ENCODE peak calls at places on chromosomes 1 and 21, in seven cellular contexts. I is HepG2, G is suprapubic skin, O is GM23338, P is breast epithelium, N is HCT116, L is H1. D is an unnamed sample.
A peak's percentile ranks its signal among the peaks of the same experiment; 100 is the strongest.

GRCh38 chr1:93148001-93148400 is 32.2 kb downstream of the TMED5 start:
- DNase-seq in I (no peak), G (no peak), O (no peak), P (no peak), N (no peak), L (no peak), D (no peak)

GRCh38 chr1:110635434-110635833 is 29.3 kb upstream of the KCNA2 start:
- DNase-seq in I (no peak), G (no peak), O (no peak), P (no peak), N (no peak), L (no peak), D (no peak)

GRCh38 chr1:157519451-157519850 is 32.9 kb downstream of the FCRL5 start:
- DNase-seq in I (no peak), G (no peak), O (no peak), P (no peak), N (no peak), L (no peak), D (no peak)

GRCh38 chr21:44085491-44086321 is 21.5 kb upstream of the PWP2 start:
- DNase-seq in I (no peak), G (peak; percentile 60), O (no peak), P (peak; percentile 38), N (no peak), L (peak; percentile 26), D (no peak)

GRCh38 chr1:60149254-60149653 is 75.7 kb upstream of the C1orf87 start:
- DNase-seq in I (no peak), G (no peak), O (no peak), P (no peak), N (no peak), L (no peak), D (no peak)

GRCh38 chr1:79044974-79045650 is 38.6 kb upstream of the ADGRL4 start:
- DNase-seq in I (no peak), G (no peak), O (peak; percentile 65), P (no peak), N (peak; percentile 16), L (peak; percentile 49), D (no peak)

GRCh38 chr1:20588634-20589225 is at the start of gene CDA:
- DNase-seq in I (peak; percentile 20), G (no peak), O (peak; percentile 54), P (no peak), N (peak; percentile 81), L (no peak), D (peak; percentile 50)

GRCh38 chr21:34938079-34938764 is 110.9 kb downstream of the RUNX1 start:
- DNase-seq in I (no peak), G (no peak), O (no peak), P (no peak), N (no peak), L (no peak), D (no peak)

GRCh38 chr1:173863224-173864151 is 4.3 kb downstream of the GAS5 start:
- DNase-seq in I (no peak), G (no peak), O (no peak), P (no peak), N (no peak), L (no peak), D (no peak)

GRCh38 chr1:173860065-173860464 is 7.7 kb downstream of the GAS5 start:
- DNase-seq in I (no peak), G (no peak), O (no peak), P (no peak), N (no peak), L (no peak), D (no peak)

GRCh38 chr1:173861731-173862145 is 6.1 kb downstream of the GAS5 start:
- DNase-seq in I (no peak), G (no peak), O (peak; percentile 36), P (no peak), N (no peak), L (peak; percentile 54), D (no peak)

GRCh38 chr1:173864179-173864867 is 3.5 kb downstream of the GAS5 start:
- DNase-seq in I (no peak), G (no peak), O (no peak), P (no peak), N (no peak), L (no peak), D (no peak)

DNA sequence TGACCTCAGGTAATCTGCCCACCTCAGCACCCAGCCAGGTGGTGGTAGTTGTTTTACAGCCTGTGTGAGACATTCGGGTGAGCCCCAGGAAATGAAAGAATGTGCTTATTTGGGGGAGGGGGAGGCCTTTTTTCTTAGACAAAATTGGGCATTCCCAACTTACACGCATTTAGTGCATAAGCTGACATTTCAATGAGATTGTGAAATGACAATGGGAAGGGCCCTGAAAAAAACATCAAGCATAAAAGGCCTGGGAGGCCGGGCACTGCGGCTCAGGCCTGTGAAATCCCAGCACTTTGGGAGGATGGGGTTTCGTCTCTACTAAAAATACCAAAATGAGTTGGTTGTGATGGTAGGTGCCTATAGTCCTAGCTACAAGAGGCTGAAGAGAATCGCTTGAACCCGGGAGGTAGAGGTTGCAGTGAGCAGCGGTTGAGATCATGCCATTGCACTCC is 5.0 kb downstream of the GAS5 start:
- DNase-seq in I (no peak), G (no peak), O (peak; percentile 58), P (no peak), N (no peak), L (no peak), D (no peak)
- H3K36me3 ChIP-seq in I (peaks cover 4% of the 10 kb centered on the region), G (peaks cover 61% of the 10 kb centered on the region), O (peaks cover 45% of the 10 kb centered on the region), P (no peaks in the 10 kb centered on the region), N (peaks cover 43% of the 10 kb centered on the region), L (peaks cover 55% of the 10 kb centered on the region), D (peaks cover 37% of the 10 kb centered on the region)

GRCh38 chr1:239394107-239394506 is 7.7 kb downstream of the CHRM3 start:
- DNase-seq in I (no peak), G (no peak), O (no peak), P (no peak), N (no peak), L (no peak), D (no peak)
- TF ChIP-seq POLR2AphosphoS5 in I (no peak), G (no peak), O (no peak), P (no peak), N (no peak), L (no peak), D (no peak)

GRCh38 chr1:58072450-58072849 is 474.1 kb downstream of the OMA1 start:
- DNase-seq in I (no peak), G (no peak), O (no peak), P (no peak), N (no peak), L (no peak), D (no peak)

GRCh38 chr1:58074702-58075578 is 471.6 kb downstream of the OMA1 start:
- DNase-seq in I (no peak), G (no peak), O (no peak), P (no peak), N (no peak), L (no peak), D (no peak)

DNA sequence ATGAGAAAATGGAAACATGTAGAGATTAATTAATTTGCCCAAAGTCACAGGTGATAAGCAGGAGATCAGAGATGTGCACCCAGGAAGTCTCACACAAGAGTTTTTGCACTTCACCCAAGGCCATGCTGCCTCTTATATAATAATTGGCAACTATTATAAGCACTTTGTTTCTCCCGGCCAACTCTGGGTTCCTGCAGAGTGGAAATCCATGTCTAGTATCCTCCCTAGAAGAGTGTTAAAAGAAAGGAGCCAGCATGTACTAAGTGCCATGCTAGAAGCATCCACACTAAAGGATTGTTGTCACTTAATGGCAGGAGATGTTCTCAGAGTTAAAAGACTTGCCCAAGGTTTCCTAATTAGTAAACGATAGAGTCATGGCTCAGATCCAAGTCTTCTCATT is 470.3 kb downstream of the OMA1 start:
- DNase-seq in I (no peak), G (no peak), O (no peak), P (no peak), N (no peak), L (no peak), D (no peak)
- H3K36me3 ChIP-seq in I (no peaks in the 10 kb centered on the region), G (no peaks in the 10 kb centered on the region), O (no peaks in the 10 kb centered on the region), P (no peaks in the 10 kb centered on the region), N (no peaks in the 10 kb centered on the region), L (no peaks in the 10 kb centered on the region), D (no peaks in the 10 kb centered on the region)

GRCh38 chr1:100400332-100400933 is 48.1 kb downstream of the CDC14A start:
- DNase-seq in I (peak; percentile 37), G (no peak), O (peak; percentile 74), P (no peak), N (no peak), L (no peak), D (peak; percentile 72)
- TF ChIP-seq POLR2AphosphoS5 in I (no peak), G (no peak), O (no peak), P (no peak), N (no peak), L (no peak), D (peak; percentile 71)

DNA sequence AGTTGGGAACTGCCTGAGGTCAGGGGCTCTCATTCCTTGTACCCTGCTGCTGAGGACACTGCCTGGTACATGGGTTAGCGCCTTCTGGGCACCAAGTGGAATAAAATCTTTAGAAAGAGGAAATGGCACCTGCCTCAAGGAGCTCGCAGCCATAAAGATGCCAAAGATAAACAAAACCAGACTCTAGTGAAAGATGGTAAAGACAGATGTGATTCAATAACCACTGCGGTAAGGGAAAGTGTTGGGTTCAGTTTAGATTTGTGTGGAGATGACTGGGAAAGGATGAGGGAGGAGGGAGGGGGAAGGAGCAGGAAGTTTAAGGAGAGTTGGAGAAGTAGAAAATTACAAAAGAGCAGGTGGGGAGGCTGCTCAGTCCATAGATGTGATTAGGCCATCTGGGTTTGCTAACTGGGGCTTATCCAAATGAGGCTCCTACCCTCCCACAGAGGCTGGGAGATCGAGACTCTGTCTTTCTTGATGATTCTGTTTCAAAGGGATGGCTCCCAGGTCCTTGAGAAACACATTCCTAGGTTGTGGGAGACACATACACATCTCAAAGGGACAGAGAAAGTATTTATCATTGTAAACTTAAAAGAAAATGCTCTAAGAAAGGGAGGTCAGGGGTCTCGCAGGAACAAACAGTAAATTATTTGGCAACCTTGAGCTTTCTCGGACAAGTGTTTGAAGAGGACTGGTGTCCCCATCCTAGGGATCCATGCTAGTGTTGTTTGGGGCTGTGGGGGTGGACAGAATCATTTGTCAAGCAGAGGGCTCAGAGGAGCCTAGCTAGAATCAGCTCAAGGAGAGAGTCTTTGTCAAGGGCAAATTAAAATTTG is 65.7 kb upstream of the MORC3 start:
- DNase-seq in I (peak; percentile 17), G (no peak), O (peak; percentile 17), P (no peak), N (no peak), L (no peak), D (no peak)
- H3K36me3 ChIP-seq in I (no peaks in the 10 kb centered on the region), G (peaks cover 52% of the 10 kb centered on the region), O (no peaks in the 10 kb centered on the region), P (no peaks in the 10 kb centered on the region), N (peaks cover 4% of the 10 kb centered on the region), L (no peaks in the 10 kb centered on the region), D (peaks cover 23% of the 10 kb centered on the region)